ENCODE peak calls at places on chromosomes 6 and 20, in eight cellular contexts. One of them, this sample, is unnamed.

GRCh38 chr20:37999526-38000263 is 33.6 kb downstream of the TTI1 start:
- DNase-seq in occipital lobe: no peak
- DNase-seq in Right ventricle myocardium inferior: no peak
- DNase-seq in stomach: no peak
- DNase-seq in D721Med: no peak
- DNase-seq in CD14-positive monocyte: no peak
- DNase-seq in stimulated activated CD4-positive, alpha-beta T cell treated with anti-CD3 and anti-CD28 coated beads, TNF-alpha, amount 100 ng/mL, for 1 hour: no peak
- DNase-seq in NCI-H774: no peak
- DNase-seq in this sample: no peak

GRCh38 chr20:34403908-34404307 is 40.8 kb downstream of the ITCH start:
- DNase-seq in occipital lobe: no peak
- DNase-seq in Right ventricle myocardium inferior: no peak
- DNase-seq in stomach: no peak
- DNase-seq in D721Med: no peak
- DNase-seq in CD14-positive monocyte: no peak
- DNase-seq in stimulated activated CD4-positive, alpha-beta T cell treated with anti-CD3 and anti-CD28 coated beads, TNF-alpha, amount 100 ng/mL, for 1 hour: no peak
- DNase-seq in NCI-H774: no peak
- DNase-seq in this sample: no peak

GRCh38 chr20:19600042-19600441 is 158.0 kb upstream of the RIN2 start:
- DNase-seq in occipital lobe: no peak
- DNase-seq in Right ventricle myocardium inferior: no peak
- DNase-seq in stomach: no peak
- DNase-seq in D721Med: no peak
- DNase-seq in CD14-positive monocyte: no peak
- DNase-seq in stimulated activated CD4-positive, alpha-beta T cell treated with anti-CD3 and anti-CD28 coated beads, TNF-alpha, amount 100 ng/mL, for 1 hour: no peak
- DNase-seq in NCI-H774: no peak
- DNase-seq in this sample: no peak

GRCh38 chr6:77638129-77638830 is 14.6 kb upstream of the MEI4 start:
- DNase-seq in occipital lobe: no peak
- DNase-seq in Right ventricle myocardium inferior: no peak
- DNase-seq in stomach: no peak
- DNase-seq in D721Med: no peak
- DNase-seq in CD14-positive monocyte: no peak
- DNase-seq in stimulated activated CD4-positive, alpha-beta T cell treated with anti-CD3 and anti-CD28 coated beads, TNF-alpha, amount 100 ng/mL, for 1 hour: no peak
- DNase-seq in NCI-H774: no peak
- DNase-seq in this sample: no peak

GRCh38 chr20:8424986-8425385 is 292.9 kb downstream of the PLCB1 start:
- DNase-seq in occipital lobe: no peak
- DNase-seq in Right ventricle myocardium inferior: no peak
- DNase-seq in stomach: no peak
- DNase-seq in D721Med: no peak
- DNase-seq in CD14-positive monocyte: no peak
- DNase-seq in stimulated activated CD4-positive, alpha-beta T cell treated with anti-CD3 and anti-CD28 coated beads, TNF-alpha, amount 100 ng/mL, for 1 hour: no peak
- DNase-seq in NCI-H774: no peak
- DNase-seq in this sample: no peak

GRCh38 chr6:72649032-72649984 is 27.4 kb downstream of the KCNQ5 start:
- DNase-seq in occipital lobe: no peak
- DNase-seq in Right ventricle myocardium inferior: no peak
- DNase-seq in stomach: no peak
- DNase-seq in D721Med: no peak
- DNase-seq in CD14-positive monocyte: no peak
- DNase-seq in stimulated activated CD4-positive, alpha-beta T cell treated with anti-CD3 and anti-CD28 coated beads, TNF-alpha, amount 100 ng/mL, for 1 hour: no peak
- DNase-seq in NCI-H774: no peak
- DNase-seq in this sample: no peak

GRCh38 chr6:45679631-45680030 is 301.9 kb upstream of the SUPT3H start:
- DNase-seq in occipital lobe: no peak
- DNase-seq in Right ventricle myocardium inferior: no peak
- DNase-seq in stomach: no peak
- DNase-seq in D721Med: no peak
- DNase-seq in CD14-positive monocyte: no peak
- DNase-seq in stimulated activated CD4-positive, alpha-beta T cell treated with anti-CD3 and anti-CD28 coated beads, TNF-alpha, amount 100 ng/mL, for 1 hour: no peak
- DNase-seq in NCI-H774: no peak
- DNase-seq in this sample: no peak

GRCh38 chr6:29633532-29633901 is 534 bp upstream of the GABBR1 start:
- DNase-seq in occipital lobe: no peak
- DNase-seq in Right ventricle myocardium inferior: no peak
- DNase-seq in stomach: no peak
- DNase-seq in D721Med: no peak
- DNase-seq in CD14-positive monocyte: no peak
- DNase-seq in stimulated activated CD4-positive, alpha-beta T cell treated with anti-CD3 and anti-CD28 coated beads, TNF-alpha, amount 100 ng/mL, for 1 hour: no peak
- DNase-seq in NCI-H774: no peak
- DNase-seq in this sample: no peak

GRCh38 chr20:3067139-3068009 is 4.0 kb upstream of the OXT start:
- DNase-seq in occipital lobe: no peak
- DNase-seq in Right ventricle myocardium inferior: no peak
- DNase-seq in stomach: no peak
- DNase-seq in D721Med: no peak
- DNase-seq in CD14-positive monocyte: no peak
- DNase-seq in stimulated activated CD4-positive, alpha-beta T cell treated with anti-CD3 and anti-CD28 coated beads, TNF-alpha, amount 100 ng/mL, for 1 hour: no peak
- DNase-seq in NCI-H774: no peak
- DNase-seq in this sample: no peak

GRCh38 chr20:53642196-53643030 is 48.8 kb upstream of the ZNF217 start:
- DNase-seq in occipital lobe: no peak
- DNase-seq in Right ventricle myocardium inferior: no peak
- DNase-seq in stomach: peak; percentile 58
- DNase-seq in D721Med: no peak
- DNase-seq in CD14-positive monocyte: no peak
- DNase-seq in stimulated activated CD4-positive, alpha-beta T cell treated with anti-CD3 and anti-CD28 coated beads, TNF-alpha, amount 100 ng/mL, for 1 hour: peak; percentile 5
- DNase-seq in NCI-H774: no peak
- DNase-seq in this sample: no peak

GRCh38 chr6:24446670-24447069 is 42.7 kb downstream of the GPLD1 start:
- DNase-seq in occipital lobe: no peak
- DNase-seq in Right ventricle myocardium inferior: no peak
- DNase-seq in stomach: no peak
- DNase-seq in D721Med: no peak
- DNase-seq in CD14-positive monocyte: no peak
- DNase-seq in stimulated activated CD4-positive, alpha-beta T cell treated with anti-CD3 and anti-CD28 coated beads, TNF-alpha, amount 100 ng/mL, for 1 hour: no peak
- DNase-seq in NCI-H774: no peak
- DNase-seq in this sample: no peak

GRCh38 chr20:59603727-59604608 is at the start of gene PHACTR3:
- DNase-seq in occipital lobe: peak; percentile 65
- DNase-seq in Right ventricle myocardium inferior: no peak
- DNase-seq in stomach: no peak
- DNase-seq in D721Med: no peak
- DNase-seq in CD14-positive monocyte: no peak
- DNase-seq in stimulated activated CD4-positive, alpha-beta T cell treated with anti-CD3 and anti-CD28 coated beads, TNF-alpha, amount 100 ng/mL, for 1 hour: no peak
- DNase-seq in NCI-H774: no peak
- DNase-seq in this sample: no peak

GRCh38 chr6:170459451-170459850 is 93.7 kb downstream of the PSMB1 start:
- DNase-seq in occipital lobe: no peak
- DNase-seq in Right ventricle myocardium inferior: no peak
- DNase-seq in stomach: peak; percentile 43
- DNase-seq in D721Med: no peak
- DNase-seq in CD14-positive monocyte: no peak
- DNase-seq in stimulated activated CD4-positive, alpha-beta T cell treated with anti-CD3 and anti-CD28 coated beads, TNF-alpha, amount 100 ng/mL, for 1 hour: no peak
- DNase-seq in NCI-H774: no peak
- DNase-seq in this sample: no peak

GRCh38 chr6:164356814-164357213 is 942.3 kb downstream of the QKI start:
- DNase-seq in occipital lobe: no peak
- DNase-seq in Right ventricle myocardium inferior: no peak
- DNase-seq in stomach: no peak
- DNase-seq in D721Med: no peak
- DNase-seq in CD14-positive monocyte: no peak
- DNase-seq in stimulated activated CD4-positive, alpha-beta T cell treated with anti-CD3 and anti-CD28 coated beads, TNF-alpha, amount 100 ng/mL, for 1 hour: no peak
- DNase-seq in NCI-H774: no peak
- DNase-seq in this sample: no peak

GRCh38 chr6:166029506-166029905 is 138.1 kb downstream of the TBXT start:
- DNase-seq in occipital lobe: no peak
- DNase-seq in Right ventricle myocardium inferior: no peak
- DNase-seq in stomach: no peak
- DNase-seq in D721Med: no peak
- DNase-seq in CD14-positive monocyte: no peak
- DNase-seq in stimulated activated CD4-positive, alpha-beta T cell treated with anti-CD3 and anti-CD28 coated beads, TNF-alpha, amount 100 ng/mL, for 1 hour: no peak
- DNase-seq in NCI-H774: no peak
- DNase-seq in this sample: no peak

GRCh38 chr20:24673678-24674570 is 204.5 kb downstream of the SYNDIG1 start:
- DNase-seq in occipital lobe: no peak
- DNase-seq in Right ventricle myocardium inferior: no peak
- DNase-seq in stomach: no peak
- DNase-seq in D721Med: no peak
- DNase-seq in CD14-positive monocyte: no peak
- DNase-seq in stimulated activated CD4-positive, alpha-beta T cell treated with anti-CD3 and anti-CD28 coated beads, TNF-alpha, amount 100 ng/mL, for 1 hour: no peak
- DNase-seq in NCI-H774: no peak
- DNase-seq in this sample: no peak

GRCh38 chr6:39214846-39215639 is 14.2 kb downstream of the KCNK5 start:
- DNase-seq in occipital lobe: no peak
- DNase-seq in Right ventricle myocardium inferior: no peak
- DNase-seq in stomach: peak; percentile 79
- DNase-seq in D721Med: no peak
- DNase-seq in CD14-positive monocyte: no peak
- DNase-seq in stimulated activated CD4-positive, alpha-beta T cell treated with anti-CD3 and anti-CD28 coated beads, TNF-alpha, amount 100 ng/mL, for 1 hour: no peak
- DNase-seq in NCI-H774: no peak
- DNase-seq in this sample: no peak

GRCh38 chr6:38155576-38156204 is 336.2 kb downstream of the ZFAND3 start:
- DNase-seq in occipital lobe: no peak
- DNase-seq in Right ventricle myocardium inferior: no peak
- DNase-seq in stomach: no peak
- DNase-seq in D721Med: no peak
- DNase-seq in CD14-positive monocyte: no peak
- DNase-seq in stimulated activated CD4-positive, alpha-beta T cell treated with anti-CD3 and anti-CD28 coated beads, TNF-alpha, amount 100 ng/mL, for 1 hour: no peak
- DNase-seq in NCI-H774: no peak
- DNase-seq in this sample: no peak

GRCh38 chr6:129124334-129124733 is 241.4 kb downstream of the LAMA2 start:
- DNase-seq in occipital lobe: no peak
- DNase-seq in Right ventricle myocardium inferior: no peak
- DNase-seq in stomach: no peak
- DNase-seq in D721Med: no peak
- DNase-seq in CD14-positive monocyte: no peak
- DNase-seq in stimulated activated CD4-positive, alpha-beta T cell treated with anti-CD3 and anti-CD28 coated beads, TNF-alpha, amount 100 ng/mL, for 1 hour: no peak
- DNase-seq in NCI-H774: no peak
- DNase-seq in this sample: no peak

GRCh38 chr20:10524643-10525042 is 89.5 kb downstream of the SLX4IP start:
- DNase-seq in occipital lobe: no peak
- DNase-seq in Right ventricle myocardium inferior: no peak
- DNase-seq in stomach: no peak
- DNase-seq in D721Med: no peak
- DNase-seq in CD14-positive monocyte: no peak
- DNase-seq in stimulated activated CD4-positive, alpha-beta T cell treated with anti-CD3 and anti-CD28 coated beads, TNF-alpha, amount 100 ng/mL, for 1 hour: no peak
- DNase-seq in NCI-H774: no peak
- DNase-seq in this sample: no peak

GRCh38 chr6:116364361-116364760 is 6.4 kb upstream of the DSE start:
- DNase-seq in occipital lobe: no peak
- DNase-seq in Right ventricle myocardium inferior: no peak
- DNase-seq in stomach: no peak
- DNase-seq in D721Med: no peak
- DNase-seq in CD14-positive monocyte: no peak
- DNase-seq in stimulated activated CD4-positive, alpha-beta T cell treated with anti-CD3 and anti-CD28 coated beads, TNF-alpha, amount 100 ng/mL, for 1 hour: no peak
- DNase-seq in NCI-H774: no peak
- DNase-seq in this sample: no peak

GRCh38 chr6:95091823-95092436 is 485.4 kb upstream of the MANEA start:
- DNase-seq in occipital lobe: no peak
- DNase-seq in Right ventricle myocardium inferior: no peak
- DNase-seq in stomach: no peak
- DNase-seq in D721Med: no peak
- DNase-seq in CD14-positive monocyte: no peak
- DNase-seq in stimulated activated CD4-positive, alpha-beta T cell treated with anti-CD3 and anti-CD28 coated beads, TNF-alpha, amount 100 ng/mL, for 1 hour: no peak
- DNase-seq in NCI-H774: peak; percentile 83
- DNase-seq in this sample: no peak

GRCh38 chr6:90294989-90295853 is 1.4 kb downstream of the BACH2 start:
- DNase-seq in occipital lobe: peak; percentile 39
- DNase-seq in Right ventricle myocardium inferior: peak; percentile 70
- DNase-seq in stomach: peak; percentile 31
- DNase-seq in D721Med: no peak
- DNase-seq in CD14-positive monocyte: no peak
- DNase-seq in stimulated activated CD4-positive, alpha-beta T cell treated with anti-CD3 and anti-CD28 coated beads, TNF-alpha, amount 100 ng/mL, for 1 hour: peak; percentile 31
- DNase-seq in NCI-H774: no peak
- DNase-seq in this sample: peak; percentile 70

GRCh38 chr6:105591053-105591452 is 188.2 kb upstream of the PREP start:
- DNase-seq in occipital lobe: no peak
- DNase-seq in Right ventricle myocardium inferior: no peak
- DNase-seq in stomach: no peak
- DNase-seq in D721Med: no peak
- DNase-seq in CD14-positive monocyte: no peak
- DNase-seq in stimulated activated CD4-positive, alpha-beta T cell treated with anti-CD3 and anti-CD28 coated beads, TNF-alpha, amount 100 ng/mL, for 1 hour: no peak
- DNase-seq in NCI-H774: no peak
- DNase-seq in this sample: no peak

GRCh38 chr20:18971574-18971973 is 158.0 kb downstream of the SCP2D1 start:
- DNase-seq in occipital lobe: no peak
- DNase-seq in Right ventricle myocardium inferior: no peak
- DNase-seq in stomach: no peak
- DNase-seq in D721Med: no peak
- DNase-seq in CD14-positive monocyte: no peak
- DNase-seq in stimulated activated CD4-positive, alpha-beta T cell treated with anti-CD3 and anti-CD28 coated beads, TNF-alpha, amount 100 ng/mL, for 1 hour: no peak
- DNase-seq in NCI-H774: no peak
- DNase-seq in this sample: no peak

This sample was measured in left ventricle myocardium superior.